ENCODE peak calls at places on chromosome 11, in five cellular contexts. C is NCI-H446 treated with DMSO at 0.1 percent for 48 hours; Y is activated effector memory CD4-positive, alpha-beta T cell treated with Interleukin-2 at 50 U/mL for 16 hours; L is neuronal stem cell; S is NCI-H187 treated with DMSO at 0.1 percent for 48 hours. I is an unnamed sample.

GRCh38 chr11:128603752-128604472 is 16.6 kb upstream of the ETS1 start:
- DNase-seq in C (no peak), Y (no peak), L (no peak), S (no peak), I (no peak)

GRCh38 chr11:282171-282570 is 4.0 kb downstream of the NLRP6 start:
- DNase-seq in C (no peak), Y (no peak), L (no peak), S (no peak), I (no peak)

GRCh38 chr11:126718319-126718718 is 282.3 kb downstream of the KIRREL3 start:
- DNase-seq in C (no peak), Y (no peak), L (no peak), S (no peak), I (no peak)

GRCh38 chr11:68398870-68399865 is 61.4 kb upstream of the PPP6R3 start:
- DNase-seq in C (peak), Y (no peak), L (no peak), S (no peak), I (peak)

GRCh38 chr11:96763244-96763643 is 373.4 kb downstream of the JRKL start:
- DNase-seq in C (no peak), Y (no peak), L (no peak), S (no peak), I (no peak)

GRCh38 chr11:61913699-61914395 is 3.5 kb downstream of the RAB3IL1 start:
- DNase-seq in C (no peak), Y (no peak), L (no peak), S (no peak), I (no peak)

GRCh38 chr11:134032501-134033091 is 36.3 kb upstream of the JAM3 start:
- DNase-seq in C (peak), Y (no peak), L (no peak), S (no peak), I (peak)

GRCh38 chr11:71147331-71147730 is 105.0 kb downstream of the SHANK2 start:
- DNase-seq in C (no peak), Y (no peak), L (no peak), S (no peak), I (no peak)

GRCh38 chr11:16167706-16168487 is 188.4 kb downstream of the SOX6 start:
- DNase-seq in C (no peak), Y (no peak), L (no peak), S (no peak), I (no peak)

GRCh38 chr11:14435717-14436116 is 63.9 kb downstream of the COPB1 start:
- DNase-seq in C (no peak), Y (no peak), L (no peak), S (no peak), I (no peak)

GRCh38 chr11:70155386-70155785 is 47.7 kb upstream of the FADD start:
- DNase-seq in C (no peak), Y (no peak), L (no peak), S (no peak), I (no peak)

GRCh38 chr11:64042301-64042700 is 6.6 kb downstream of the FLRT1 start:
- DNase-seq in C (no peak), Y (no peak), L (no peak), S (no peak), I (no peak)

GRCh38 chr11:121870202-121871045 is 245.6 kb downstream of the BLID start:
- DNase-seq in C (no peak), Y (no peak), L (no peak), S (no peak), I (no peak)

GRCh38 chr11:6443269-6444003 is 2.6 kb upstream of the HPX start:
- DNase-seq in C (peak), Y (peak), L (peak), S (no peak), I (peak)

GRCh38 chr11:70038034-70038834 is 39.9 kb upstream of the ANO1 start:
- DNase-seq in C (no peak), Y (no peak), L (no peak), S (no peak), I (no peak)

GRCh38 chr11:111733009-111733408 is 33.2 kb downstream of the PPP2R1B start:
- DNase-seq in C (no peak), Y (no peak), L (no peak), S (no peak), I (no peak)

GRCh38 chr11:6404341-6405038 is 14.2 kb downstream of the SMPD1 start:
- DNase-seq in C (no peak), Y (no peak), L (no peak), S (no peak), I (peak)

GRCh38 chr11:12602421-12602820 is 71.8 kb upstream of the TEAD1 start:
- DNase-seq in C (peak), Y (no peak), L (no peak), S (no peak), I (no peak)

GRCh38 chr11:67538823-67539505 is 15.7 kb upstream of the CABP2 start:
- DNase-seq in C (no peak), Y (no peak), L (no peak), S (no peak), I (no peak)

GRCh38 chr11:3122775-3123201 is 42.3 kb downstream of the OSBPL5 start:
- DNase-seq in C (no peak), Y (no peak), L (no peak), S (no peak), I (no peak)

GRCh38 chr11:38460901-38461300 is 1862.9 kb upstream of the RAG2 start:
- DNase-seq in C (peak), Y (no peak), L (no peak), S (no peak), I (no peak)

GRCh38 chr11:59756845-59757244 is 1.7 kb downstream of the STX3 start:
- DNase-seq in C (no peak), Y (no peak), L (no peak), S (no peak), I (no peak)